ENCODE peak calls at places on chromosomes 5 and 9, in ten cellular contexts. V, W, J, R, P, T, D, I, N and G are unnamed samples.

GRCh38 chr9:37146372-37146771 is 26.0 kb downstream of the ZCCHC7 start:
- DNase-seq in I (peak), R (no peak), W (no peak), N (no peak), T (peak), J (no peak), D (no peak), V (no peak), P (no peak), G (no peak)

GRCh38 chr5:39755986-39756385 is 331.2 kb upstream of the DAB2 start:
- DNase-seq in T (peak), R (no peak), V (peak), I (peak), D (no peak), P (peak), N (no peak), J (peak), W (peak), G (peak)

GRCh38 chr5:43418561-43418960 is 6.4 kb upstream of the CCL28 start:
- DNase-seq in T (no peak), N (no peak), D (no peak), P (no peak), R (no peak), V (no peak), I (no peak), J (no peak), W (no peak), G (no peak)

GRCh38 chr5:53991942-53992341 is 318.4 kb downstream of the ARL15 start:
- DNase-seq in I (peak), J (no peak), P (peak), W (no peak), R (no peak), T (peak), N (no peak), D (no peak), V (no peak), G (no peak)

GRCh38 chr9:128927731-128928411 is 7.1 kb downstream of the PHYHD1 start:
- DNase-seq in T (peak), W (no peak), P (peak), J (no peak), N (peak), R (peak), V (peak), D (peak), I (peak), G (no peak)

GRCh38 chr9:117957267-117957666 is 253.1 kb downstream of the TLR4 start:
- DNase-seq in J (no peak), I (no peak), V (no peak), T (peak), P (no peak), W (peak), R (peak), N (no peak), D (no peak), G (no peak)

GRCh38 chr9:98007251-98007928 is 24.2 kb downstream of the ANP32B start:
- DNase-seq in W (peak), N (no peak), I (peak), D (no peak), J (no peak), V (no peak), P (no peak), T (peak), R (no peak), G (no peak)

GRCh38 chr5:122051569-122051968 is 26.5 kb downstream of the LOX start:
- DNase-seq in V (no peak), P (no peak), I (no peak), R (no peak), W (no peak), N (no peak), T (no peak), J (no peak), D (no peak), G (no peak)

GRCh38 chr9:131500939-131501541 is 1.7 kb upstream of the POMT1 start:
- DNase-seq in D (no peak), P (peak), R (no peak), V (peak), W (peak), N (no peak), J (no peak), T (peak), I (peak), G (no peak)

GRCh38 chr5:96922452-96923244 is 13.2 kb upstream of the LNPEP start:
- DNase-seq in J (no peak), V (no peak), N (no peak), I (no peak), P (no peak), D (no peak), W (no peak), R (no peak), T (no peak), G (no peak)

GRCh38 chr5:159975462-159976019 is 33.4 kb upstream of the TTC1 start:
- DNase-seq in R (no peak), V (peak), W (peak), J (no peak), P (peak), T (peak), D (no peak), N (peak), I (peak), G (no peak)

GRCh38 chr9:13548556-13548955 is 269.1 kb upstream of the MPDZ start:
- DNase-seq in W (no peak), V (no peak), P (no peak), D (no peak), J (no peak), N (no peak), I (no peak), R (no peak), T (no peak), G (no peak)
- TF ChIP-seq CTCF in W (no peak), V (no peak), P (no peak), D (no peak), J (no peak), N (no peak), I (no peak), R (no peak), T (no peak), G (no peak)

DNA sequence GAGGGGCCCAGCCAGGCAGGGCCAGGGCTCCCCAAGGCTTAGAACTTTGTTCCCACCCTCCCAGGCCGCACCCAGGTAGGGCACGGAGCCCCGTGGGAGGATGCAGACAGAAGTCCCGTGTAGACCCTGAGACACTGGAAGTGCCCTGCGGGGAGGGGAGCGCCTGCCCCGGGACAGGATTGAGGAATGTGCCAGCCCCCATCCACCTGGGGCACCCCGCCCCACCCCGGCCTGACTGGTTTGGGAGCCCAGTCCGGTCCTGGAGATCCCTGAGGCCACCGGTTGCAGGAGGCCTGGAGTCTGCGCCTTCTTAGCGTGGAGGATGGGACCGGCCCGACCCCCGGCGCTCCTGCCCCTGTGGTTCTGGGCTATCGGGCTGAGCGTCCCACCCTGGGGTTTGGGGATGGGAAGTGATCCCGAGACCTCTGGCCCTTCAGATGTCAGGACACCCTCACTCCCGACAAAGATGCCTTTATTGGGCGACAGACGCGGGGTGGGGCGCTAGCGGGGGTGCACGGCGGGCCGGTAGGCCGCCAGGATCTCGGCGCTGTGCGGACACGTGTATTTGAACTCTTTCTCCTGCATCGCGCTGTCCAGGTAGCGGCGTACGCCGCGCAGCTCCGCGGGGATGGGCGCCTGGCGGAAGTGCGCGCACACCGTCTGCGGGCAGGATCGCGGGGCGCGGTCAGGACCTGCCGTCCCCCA is 2.0 kb downstream of the CLIC3 start:
- DNase-seq in J (no peak), T (no peak), P (no peak), D (no peak), I (no peak), N (no peak), W (no peak), R (no peak), V (no peak), G (peak)
- H3K4me3 ChIP-seq in J (no peak), T (no peak), P (no peak), D (no peak), I (no peak), N (no peak), W (no peak), R (no peak), V (no peak), G (no peak)

GRCh38 chr5:136905571-136905970 is 540.2 kb upstream of the TRPC7 start:
- DNase-seq in J (no peak), R (no peak), D (no peak), N (no peak), W (no peak), P (no peak), T (no peak), I (no peak), V (no peak), G (no peak)
- TF ChIP-seq CTCF in J (no peak), R (no peak), D (no peak), N (no peak), W (no peak), P (no peak), T (no peak), I (no peak), V (no peak), G (no peak)

GRCh38 chr5:55851675-55851979 is 470 bp downstream of the IL31RA start:
- DNase-seq in N (no peak), T (no peak), W (no peak), J (peak), D (no peak), I (no peak), V (no peak), R (no peak), P (no peak), G (no peak)
- H3K4me3 ChIP-seq in N (no peak), T (peak), W (no peak), J (peak), D (peak), I (peak), V (peak), R (no peak), P (no peak), G (no peak)

GRCh38 chr9:91261417-91261816 is 100.3 kb downstream of the AUH start:
- DNase-seq in R (no peak), N (no peak), W (no peak), T (no peak), J (no peak), P (no peak), V (no peak), I (no peak), D (no peak), G (no peak)

GRCh38 chr9:91256235-91256634 is 105.5 kb downstream of the AUH start:
- DNase-seq in T (no peak), I (no peak), V (no peak), P (no peak), R (no peak), N (peak), D (no peak), W (no peak), J (no peak), G (no peak)

GRCh38 chr9:91258448-91258847 is 103.3 kb downstream of the AUH start:
- DNase-seq in V (no peak), J (no peak), N (no peak), T (peak), I (no peak), P (no peak), W (no peak), D (no peak), R (no peak), G (no peak)

GRCh38 chr9:91255327-91255726 is 106.4 kb downstream of the AUH start:
- DNase-seq in T (no peak), D (no peak), P (peak), J (no peak), N (peak), V (peak), R (no peak), W (no peak), I (peak), G (no peak)

GRCh38 chr9:91259162-91259561 is 102.6 kb downstream of the AUH start:
- DNase-seq in J (no peak), I (no peak), D (no peak), N (no peak), T (no peak), P (no peak), W (no peak), R (no peak), V (no peak), G (no peak)
- TF ChIP-seq CTCF in J (no peak), I (no peak), D (no peak), N (no peak), T (no peak), P (no peak), W (no peak), R (no peak), V (no peak), G (no peak)

GRCh38 chr5:25516136-25516535 is 871.4 kb upstream of the CDH10 start:
- DNase-seq in J (no peak), T (no peak), W (no peak), D (no peak), P (no peak), N (no peak), I (no peak), R (no peak), V (no peak), G (no peak)

GRCh38 chr5:25515525-25515924 is 870.7 kb upstream of the CDH10 start:
- DNase-seq in V (no peak), D (no peak), P (no peak), T (no peak), J (no peak), R (no peak), I (no peak), W (no peak), N (no peak), G (no peak)
- H3K4me3 ChIP-seq in V (no peak), D (no peak), P (no peak), T (no peak), J (no peak), R (no peak), I (no peak), W (no peak), N (no peak), G (no peak)